ENCODE peak calls at places on chromosomes 5 and 9, in nine cellular contexts. X, B, C, A, Y, U, H, Z and I are unnamed samples. For H3K9me3, the result is how much of the 10 kb centered on the place peaks cover.

GRCh38 chr9:35272989-35273388 is 111.2 kb downstream of the UNC13B start:
- DNase-seq in X (no peak), B (no peak), C (no peak), A (no peak), Y (no peak), U (peak), H (no peak), Z (peak), I (no peak)

GRCh38 chr9:15211994-15212501 is 95.0 kb downstream of the TTC39B start:
- DNase-seq in X (no peak), B (no peak), C (no peak), A (no peak), Y (no peak), U (peak), H (no peak), Z (peak), I (no peak)

GRCh38 chr5:95554647-95555548 is at the start of the genes ARSK and SKIC3:
- DNase-seq in X (peak), B (peak), C (peak), A (peak), Y (peak), U (peak), H (peak), Z (peak), I (peak)

GRCh38 chr9:38180631-38181030 is 111.6 kb upstream of the SHB start:
- DNase-seq in X (no peak), B (no peak), C (no peak), A (no peak), Y (no peak), U (no peak), H (no peak), Z (no peak), I (no peak)

GRCh38 chr5:132258102-132259060 is 885 bp downstream of the PDLIM4 start:
- DNase-seq in X (no peak), B (no peak), C (no peak), A (no peak), Y (no peak), U (peak), H (no peak), Z (peak), I (no peak)

GRCh38 chr5:111229871-111230812 is 6.0 kb downstream of the CAMK4 start:
- DNase-seq in X (no peak), B (no peak), C (no peak), A (peak), Y (no peak), U (peak), H (peak), Z (no peak), I (no peak)

GRCh38 chr5:129361441-129362025 is 98.6 kb upstream of the ADAMTS19 start:
- DNase-seq in X (no peak), B (no peak), C (no peak), A (no peak), Y (no peak), U (no peak), H (peak), Z (peak), I (no peak)

GRCh38 chr9:115275753-115276152 is 157.8 kb upstream of the TNC start:
- DNase-seq in X (no peak), B (no peak), C (no peak), A (no peak), Y (no peak), U (no peak), H (peak), Z (no peak), I (no peak)

GRCh38 chr5:68368280-68368679 is 152.7 kb downstream of the PIK3R1 start:
- DNase-seq in X (no peak), B (no peak), C (no peak), A (no peak), Y (no peak), U (peak), H (no peak), Z (no peak), I (no peak)

GRCh38 chr9:132858756-132859155 is 19.3 kb downstream of the AK8 start:
- DNase-seq in X (no peak), B (no peak), C (no peak), A (no peak), Y (no peak), U (no peak), H (no peak), Z (no peak), I (no peak)

GRCh38 chr5:82405166-82405565 is 127.0 kb upstream of the RPS23 start:
- DNase-seq in X (no peak), B (no peak), C (no peak), A (no peak), Y (no peak), U (peak), H (no peak), Z (peak), I (no peak)

GRCh38 chr5:59357421-59357977 is 536.0 kb downstream of the PDE4D start:
- DNase-seq in X (no peak), B (no peak), C (no peak), A (no peak), Y (no peak), U (peak), H (no peak), Z (peak), I (no peak)

GRCh38 chr5:10599828-10600227 is 36.0 kb downstream of the ANKRD33B start:
- DNase-seq in X (no peak), B (no peak), C (no peak), A (no peak), Y (no peak), U (peak), H (no peak), Z (peak), I (no peak)

GRCh38 chr5:513216-514100 is 10.8 kb downstream of the SLC9A3 start:
- DNase-seq in X (no peak), B (no peak), C (no peak), A (no peak), Y (no peak), U (no peak), H (no peak), Z (no peak), I (no peak)

GRCh38 chr5:160197341-160198147 is 31.8 kb upstream of the FABP6 start:
- DNase-seq in X (no peak), B (no peak), C (no peak), A (no peak), Y (no peak), U (no peak), H (no peak), Z (peak), I (no peak)

GRCh38 chr5:58358436-58358835 is 101.5 kb downstream of the PLK2 start:
- DNase-seq in X (no peak), B (no peak), C (no peak), A (no peak), Y (no peak), U (no peak), H (no peak), Z (no peak), I (no peak)

GRCh38 chr5:151531581-151531980 is 59.5 kb downstream of the FAT2 start:
- DNase-seq in X (no peak), B (no peak), C (no peak), A (no peak), Y (no peak), U (no peak), H (no peak), Z (no peak), I (no peak)

GRCh38 chr9:85729882-85730281 is 11.9 kb downstream of the AGTPBP1 start:
- DNase-seq in X (no peak), B (no peak), C (no peak), A (no peak), Y (no peak), U (no peak), H (no peak), Z (no peak), I (no peak)

GRCh38 chr5:133466551-133467324 is 145.6 kb downstream of the FSTL4 start:
- DNase-seq in X (no peak), B (no peak), C (no peak), A (no peak), Y (no peak), U (no peak), H (no peak), Z (no peak), I (no peak)

GRCh38 chr5:176489077-176489476 is 40.9 kb downstream of the FAF2 start:
- DNase-seq in X (no peak), B (no peak), C (no peak), A (no peak), Y (no peak), U (no peak), H (no peak), Z (no peak), I (no peak)

GRCh38 chr9:133803028-133803585 is 65.0 kb upstream of the SARDH start:
- DNase-seq in X (no peak), B (no peak), C (no peak), A (no peak), Y (no peak), U (peak), H (no peak), Z (no peak), I (no peak)

GRCh38 chr9:125536184-125537152 is 170.5 kb downstream of the MAPKAP1 start:
- DNase-seq in X (no peak), B (no peak), C (no peak), A (no peak), Y (no peak), U (peak), H (no peak), Z (no peak), I (no peak)

GRCh38 chr9:82488702-82489578 is 500.4 kb downstream of the SPATA31D1 start:
- DNase-seq in X (no peak), B (no peak), C (no peak), A (no peak), Y (no peak), U (peak), H (no peak), Z (peak), I (no peak)

GRCh38 chr5:26757941-26758340 is 280.4 kb downstream of the CDH9 start:
- DNase-seq in X (no peak), B (no peak), C (no peak), A (no peak), Y (no peak), U (no peak), H (no peak), Z (no peak), I (no peak)

GRCh38 chr9:81980568-81980967 is 8.0 kb upstream of the SPATA31D1 start:
- DNase-seq in X (no peak), B (no peak), C (no peak), A (no peak), Y (no peak), U (peak), H (no peak), Z (no peak), I (no peak)

GRCh38 chr5:34721359-34721758 is 65.2 kb downstream of the RAI14 start:
- DNase-seq in X (no peak), B (no peak), C (no peak), A (no peak), Y (no peak), U (no peak), H (no peak), Z (peak), I (no peak)

GRCh38 chr5:96816430-96816939 is 8.7 kb upstream of the ERAP1 start:
- DNase-seq in X (no peak), B (peak), C (no peak), A (peak), Y (peak), U (no peak), H (peak), Z (no peak), I (peak)

GRCh38 chr9:107750741-107751521 is 261.4 kb upstream of the KLF4 start:
- DNase-seq in X (no peak), B (no peak), C (peak), A (no peak), Y (no peak), U (peak), H (peak), Z (peak), I (no peak)

GRCh38 chr9:113011911-113012381 is at the start of gene ZNF883:
- DNase-seq in X (no peak), B (no peak), C (peak), A (peak), Y (peak), U (peak), H (peak), Z (peak), I (no peak)

GRCh38 chr5:137398175-137398574 is 101.0 kb downstream of the SPOCK1 start:
- DNase-seq in X (no peak), B (no peak), C (no peak), A (no peak), Y (no peak), U (no peak), H (no peak), Z (no peak), I (no peak)

GRCh38 chr5:15518786-15519185 is 18.8 kb downstream of the FBXL7 start:
- DNase-seq in X (no peak), B (no peak), C (no peak), A (no peak), Y (no peak), U (no peak), H (no peak), Z (no peak), I (no peak)

GRCh38 chr5:127358274-127358673 is 67.7 kb downstream of the MEGF10 start:
- DNase-seq in X (no peak), B (no peak), C (no peak), A (no peak), Y (no peak), U (peak), H (no peak), Z (no peak), I (no peak)

GRCh38 chr9:129145841-129146292 is 32.2 kb downstream of the IER5L start:
- DNase-seq in X (no peak), B (no peak), C (peak), A (no peak), Y (no peak), U (peak), H (no peak), Z (peak), I (no peak)

GRCh38 chr5:87827561-87827960 is 414.8 kb upstream of the CCNH start:
- DNase-seq in X (no peak), B (no peak), C (no peak), A (no peak), Y (no peak), U (peak), H (no peak), Z (no peak), I (no peak)

GRCh38 chr9:1619915-1620705 is 395.0 kb upstream of the SMARCA2 start:
- DNase-seq in X (no peak), B (no peak), C (no peak), A (no peak), Y (no peak), U (no peak), H (no peak), Z (peak), I (no peak)
- H3K9me3 ChIP-seq in X (under half), B (under half), C (under half), A (under half), Y (under half), U (under half), H (under half), Z (under half), I (under half)

GRCh38 chr9:5435912-5436311 is 1.8 kb downstream of the PLGRKT start:
- DNase-seq in X (no peak), B (no peak), C (no peak), A (no peak), Y (no peak), U (no peak), H (peak), Z (no peak), I (no peak)
- H3K9me3 ChIP-seq in X (under half), B (under half), C (under half), A (under half), Y (under half), U (under half), H (under half), Z (under half), I (under half)

GRCh38 chr5:180852510-180852909 is 8.6 kb downstream of the ZFP62 start:
- DNase-seq in X (no peak), B (no peak), C (no peak), A (no peak), Y (no peak), U (no peak), H (no peak), Z (no peak), I (no peak)

GRCh38 chr5:180849827-180850226 is 11.2 kb downstream of the ZFP62 start:
- DNase-seq in X (no peak), B (no peak), C (no peak), A (no peak), Y (no peak), U (no peak), H (no peak), Z (no peak), I (no peak)

GRCh38 chr5:180850434-180851078 is 10.5 kb downstream of the ZFP62 start:
- DNase-seq in X (no peak), B (no peak), C (no peak), A (no peak), Y (no peak), U (no peak), H (no peak), Z (no peak), I (no peak)

GRCh38 chr5:180853522-180853921 is 7.6 kb downstream of the ZFP62 start:
- DNase-seq in X (no peak), B (no peak), C (no peak), A (no peak), Y (no peak), U (no peak), H (no peak), Z (no peak), I (no peak)

DNA sequence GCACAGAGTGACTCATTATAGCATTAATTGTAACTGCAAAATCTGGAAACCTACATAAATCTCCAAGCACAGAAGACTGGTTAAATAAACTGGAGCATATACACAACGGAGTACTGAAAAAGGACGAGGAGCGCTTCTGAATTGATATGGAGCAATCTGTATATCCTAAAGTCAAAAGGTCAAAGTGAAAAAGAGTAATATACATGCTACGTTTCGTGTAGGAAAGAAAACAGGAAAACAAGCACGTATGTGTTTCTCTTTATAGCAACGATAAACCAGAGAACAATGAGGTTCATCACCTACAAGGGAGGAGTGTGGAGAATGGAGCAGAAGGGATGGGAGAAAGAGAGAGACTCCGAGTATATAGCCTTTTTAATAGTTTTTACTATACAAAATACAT is 8.0 kb downstream of the ZFP62 start:
- DNase-seq in X (no peak), B (no peak), C (no peak), A (no peak), Y (no peak), U (no peak), H (no peak), Z (no peak), I (no peak)
- H3K9me3 ChIP-seq in X (under half), B (under half), C (under half), A (under half), Y (under half), U (under half), H (under half), Z (under half), I (under half)

GRCh38 chr5:162512935-162513575 is 445.5 kb downstream of the GABRG2 start:
- DNase-seq in X (no peak), B (no peak), C (no peak), A (no peak), Y (no peak), U (no peak), H (no peak), Z (no peak), I (no peak)
- H3K9me3 ChIP-seq in X (under half), B (under half), C (under half), A (under half), Y (under half), U (under half), H (under half), Z (under half), I (under half)

GRCh38 chr9:90766736-90767135 is 34.9 kb upstream of the SYK start:
- DNase-seq in X (no peak), B (no peak), C (no peak), A (no peak), Y (no peak), U (no peak), H (peak), Z (no peak), I (no peak)
- H3K9me3 ChIP-seq in X (under half), B (under half), C (under half), A (under half), Y (under half), U (under half), H (under half), Z (under half), I (under half)

GRCh38 chr5:179079165-179079987 is 19.2 kb downstream of the ZNF354C start:
- DNase-seq in X (no peak), B (no peak), C (no peak), A (no peak), Y (no peak), U (no peak), H (no peak), Z (no peak), I (no peak)
- H3K9me3 ChIP-seq in X (half or more), B (under half), C (half or more), A (half or more), Y (half or more), U (half or more), H (under half), Z (under half), I (under half)

GRCh38 chr9:122551371-122551770 is 1.5 kb upstream of the OR1N2 start:
- DNase-seq in X (no peak), B (no peak), C (no peak), A (no peak), Y (no peak), U (no peak), H (no peak), Z (no peak), I (no peak)

GRCh38 chr9:122546196-122546595 is 6.7 kb upstream of the OR1N2 start:
- DNase-seq in X (no peak), B (no peak), C (no peak), A (no peak), Y (no peak), U (no peak), H (no peak), Z (no peak), I (no peak)
- H3K9me3 ChIP-seq in X (under half), B (under half), C (under half), A (under half), Y (under half), U (under half), H (under half), Z (under half), I (under half)

GRCh38 chr9:4196886-4197285 is 103.0 kb downstream of the GLIS3 start:
- DNase-seq in X (no peak), B (peak), C (no peak), A (no peak), Y (no peak), U (peak), H (no peak), Z (peak), I (no peak)
- H3K9me3 ChIP-seq in X (under half), B (under half), C (under half), A (under half), Y (under half), U (under half), H (under half), Z (under half), I (under half)